ENCODE peak calls at places on chromosomes 5 and 9, in five cellular contexts. L is endothelial cell, U is GM20000, T is progenitor cell of endocrine pancreas, H is brain microvascular endothelial cell. Y is an unnamed sample.

GRCh38 chr5:65871182-65871581 is 55.2 kb upstream of the ERBIN start:
- DNase-seq in T (no peak), L (no peak), H (peak), U (no peak), Y (peak)

GRCh38 chr5:83724001-83724400 is 3.3 kb upstream of the HAPLN1 start:
- DNase-seq in H (no peak), L (no peak), U (no peak), T (no peak), Y (no peak)

GRCh38 chr5:132591140-132591539 is 34.4 kb downstream of the RAD50 start:
- DNase-seq in U (peak), H (no peak), L (no peak), T (no peak), Y (peak)

GRCh38 chr5:122943050-122943698 is 93.4 kb downstream of the PPIC start:
- DNase-seq in L (no peak), T (no peak), U (no peak), H (no peak), Y (no peak)

GRCh38 chr5:124995451-124995850 is 249.0 kb upstream of the ZNF608 start:
- DNase-seq in L (no peak), U (no peak), H (peak), T (no peak), Y (peak)

GRCh38 chr5:67623078-67623477 is 426.5 kb upstream of the CD180 start:
- DNase-seq in U (no peak), H (no peak), T (no peak), L (no peak), Y (no peak)

GRCh38 chr9:16291921-16292320 is 578.5 kb downstream of the BNC2 start:
- DNase-seq in L (no peak), H (no peak), T (no peak), U (no peak), Y (no peak)

GRCh38 chr9:20770947-20771346 is 86.9 kb downstream of the FOCAD start:
- DNase-seq in T (no peak), H (no peak), L (no peak), U (no peak), Y (no peak)

GRCh38 chr9:68949271-68950000 is 64.5 kb downstream of the PRKACG start:
- DNase-seq in L (no peak), U (no peak), H (no peak), T (no peak), Y (peak)
- TF ChIP-seq CTCF in L (no peak), U (peak), H (peak), T (no peak), Y (no peak)

DNA sequence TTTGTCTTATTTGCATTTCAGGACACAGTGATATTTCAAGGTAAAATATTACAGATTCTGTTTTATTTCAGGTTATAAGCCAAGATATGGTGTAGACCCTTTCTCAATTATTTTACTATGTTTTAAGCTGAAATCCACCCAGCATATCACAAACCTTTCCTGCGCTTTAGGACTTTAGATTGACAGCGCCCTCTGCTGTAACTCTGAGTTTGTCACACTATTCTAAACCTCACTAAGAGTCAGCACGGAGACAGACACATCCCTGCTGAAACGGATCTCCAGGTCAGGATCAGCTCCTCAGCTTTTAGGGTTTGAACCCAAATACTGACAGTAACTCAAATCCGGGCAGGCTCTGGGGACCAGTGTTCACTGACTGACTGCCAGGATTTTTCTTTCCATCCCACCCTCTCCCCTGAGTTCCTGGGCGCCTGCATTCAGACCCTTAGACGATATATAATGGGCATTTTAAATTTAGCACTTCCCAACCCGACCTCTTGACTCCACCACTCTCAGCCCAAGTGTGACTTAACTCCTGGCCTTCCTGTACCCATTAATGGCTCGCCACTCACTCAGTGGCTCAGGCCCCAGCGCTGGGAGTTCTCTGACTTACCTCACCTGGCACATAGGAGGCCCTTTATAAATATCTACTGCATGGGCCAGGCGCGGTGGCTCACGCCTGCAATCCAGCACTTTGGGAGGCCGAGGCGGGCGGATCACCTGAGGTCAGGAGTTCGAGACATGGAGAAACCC is 33.5 kb downstream of the TLX3 start:
- DNase-seq in L (peak), T (no peak), H (peak), U (peak), Y (peak)
- TF ChIP-seq CTCF in L (peak), T (peak), H (peak), U (peak), Y (peak)

GRCh38 chr9:6584881-6585597 is 60.5 kb downstream of the GLDC start:
- DNase-seq in L (no peak), T (no peak), U (peak), H (no peak), Y (peak)
- TF ChIP-seq CTCF in L (peak), T (peak), U (peak), H (peak), Y (peak)

DNA sequence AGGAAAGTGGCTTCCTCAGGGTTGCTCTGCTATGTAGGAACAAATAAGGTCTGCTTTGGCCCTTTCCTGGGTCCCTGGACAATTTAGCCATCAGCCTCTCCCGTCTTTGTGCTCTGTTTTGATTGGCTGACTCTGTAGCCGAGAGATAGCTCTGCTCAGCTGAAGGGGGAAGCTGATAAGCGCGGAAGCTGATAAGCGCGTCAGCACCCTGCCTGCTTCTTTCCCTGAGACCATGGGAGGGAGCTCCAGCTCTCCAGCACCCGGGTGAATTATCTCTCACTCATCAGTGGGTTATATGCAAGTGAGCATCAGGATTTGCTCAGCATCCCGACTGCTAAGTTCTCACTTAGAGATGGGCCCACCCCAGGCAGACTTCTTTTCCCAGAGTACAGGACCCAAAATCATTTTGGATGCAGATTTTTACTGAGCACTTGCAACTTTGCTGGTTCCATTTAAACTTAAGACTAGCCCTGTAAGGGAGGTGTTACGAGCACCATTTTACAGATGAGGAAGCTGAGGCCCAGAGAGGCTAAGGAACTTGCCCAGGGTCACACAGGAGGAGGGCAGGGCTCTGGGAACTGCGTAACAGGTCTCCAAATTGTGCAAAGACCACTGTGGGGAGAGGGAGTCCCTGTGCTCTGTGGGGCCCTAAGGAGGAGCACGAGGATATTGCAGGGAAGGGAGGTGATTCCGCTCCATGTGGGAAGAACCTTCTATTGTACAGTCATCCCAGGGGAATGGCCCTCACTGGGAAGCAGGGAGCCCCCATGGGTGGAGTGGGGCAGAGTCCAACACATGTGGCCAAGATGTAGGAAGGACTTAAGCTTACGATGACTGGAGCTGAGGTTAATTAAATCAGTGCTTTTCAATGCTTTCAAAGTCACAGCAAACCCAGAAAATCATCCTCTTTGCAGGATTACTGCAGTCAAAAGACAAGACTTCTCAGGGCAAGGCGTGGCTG is 83.7 kb upstream of the ORM1 start:
- DNase-seq in T (no peak), H (peak), L (no peak), U (no peak), Y (peak)
- TF ChIP-seq CTCF in T (no peak), H (peak), L (no peak), U (no peak), Y (peak)

GRCh38 chr5:134552301-134552700 is 26.8 kb downstream of the JADE2 start:
- DNase-seq in H (peak), U (no peak), L (no peak), T (no peak), Y (peak)

GRCh38 chr5:134555223-134555790 is 29.8 kb downstream of the JADE2 start:
- DNase-seq in L (no peak), T (no peak), U (no peak), H (no peak), Y (no peak)

GRCh38 chr5:134553816-134554215 is 28.3 kb downstream of the JADE2 start:
- DNase-seq in T (no peak), U (no peak), L (no peak), H (no peak), Y (peak)

GRCh38 chr5:134555889-134556311 is 30.4 kb downstream of the JADE2 start:
- DNase-seq in U (peak), H (peak), L (peak), T (no peak), Y (peak)

GRCh38 chr5:134554319-134555222 is 29.1 kb downstream of the JADE2 start:
- DNase-seq in U (peak), H (peak), L (no peak), T (no peak), Y (peak)
- TF ChIP-seq CTCF in U (no peak), H (peak), L (no peak), T (no peak), Y (peak)

DNA sequence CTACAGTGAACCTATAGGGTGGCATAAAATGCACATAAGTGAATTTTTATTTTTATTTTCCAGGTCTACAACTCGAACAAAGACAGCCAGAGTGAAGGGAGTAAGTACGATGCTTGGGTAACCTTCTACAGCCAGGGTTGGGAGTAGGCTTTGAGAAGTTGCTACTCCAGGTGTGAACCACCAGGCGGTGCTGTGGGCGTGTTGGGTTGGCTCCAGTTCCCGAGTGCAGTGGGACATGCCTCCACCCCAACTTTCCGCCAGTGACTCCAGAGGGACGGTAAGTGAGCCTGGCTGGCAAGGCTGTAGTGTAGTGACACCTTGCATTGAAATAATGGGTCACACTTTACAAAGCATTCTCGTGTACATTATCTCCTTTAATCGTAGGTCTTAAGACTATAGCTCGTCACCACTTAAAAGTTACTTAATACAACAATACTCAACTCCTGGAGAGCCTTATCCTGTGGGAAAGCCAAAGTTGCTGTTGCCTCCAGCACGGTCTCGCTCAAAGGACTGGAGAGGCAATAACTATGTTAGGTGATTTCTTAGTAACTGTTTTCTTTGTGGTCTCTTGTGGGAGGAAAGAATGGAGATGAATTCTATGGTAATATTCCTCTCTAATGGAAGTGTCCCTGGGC is 244.0 kb downstream of the ARHGAP26 start:
- DNase-seq in U (no peak), H (no peak), L (peak), T (no peak), Y (peak)
- TF ChIP-seq CTCF in U (peak), H (peak), L (peak), T (peak), Y (peak)

DNA sequence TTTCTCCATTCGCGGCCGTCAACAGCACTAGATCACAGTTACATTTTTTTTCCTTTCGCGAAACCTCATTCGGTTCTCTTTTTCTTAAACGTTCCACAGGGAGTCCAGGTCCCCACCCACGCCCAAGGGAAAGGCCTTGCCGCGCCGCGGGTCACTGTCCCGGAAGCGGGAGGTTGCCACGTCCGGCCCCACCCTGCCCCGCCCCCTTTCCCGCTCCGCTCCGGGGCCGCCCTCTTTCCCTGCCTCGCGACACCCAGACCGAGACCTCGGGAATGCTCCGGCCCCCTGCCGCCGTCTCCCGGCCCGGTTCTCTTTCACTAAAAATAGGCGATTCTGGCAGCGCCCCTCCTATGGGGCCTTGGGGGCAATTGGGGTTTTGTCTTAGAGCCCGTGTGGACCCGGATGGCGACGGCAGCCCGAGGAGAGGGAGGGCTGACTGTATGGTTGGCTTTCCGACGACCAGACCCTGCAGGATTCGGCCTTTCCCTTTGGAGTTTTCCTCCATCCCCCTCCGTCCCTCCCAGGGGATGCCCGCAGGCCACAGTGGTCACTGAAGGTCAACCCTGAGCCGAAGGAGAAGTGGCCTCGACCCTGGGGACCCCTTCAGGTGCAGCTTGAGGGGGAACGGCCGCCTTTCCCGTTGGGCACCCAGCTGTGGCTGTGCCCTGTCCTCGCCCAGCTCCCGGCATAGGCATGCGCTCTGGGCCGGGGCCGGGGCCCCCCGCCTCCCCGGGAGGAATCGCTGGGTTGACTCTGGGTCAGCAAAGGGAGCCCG is 2.8 kb upstream of the RACK1 start:
- DNase-seq in U (peak), L (peak), T (peak), H (peak), Y (peak)
- TF ChIP-seq CTCF in U (no peak), L (no peak), T (peak), H (no peak), Y (no peak)

GRCh38 chr9:109640232-109641078 is 139.5 kb upstream of the PALM2AKAP2 start:
- DNase-seq in H (peak), L (peak), T (peak), U (no peak), Y (peak)
- TF ChIP-seq CTCF in H (peak), L (no peak), T (no peak), U (no peak), Y (no peak)

Y was measured in cardiac fibroblast.